ENCODE peak calls at places on chromosome 6, in seven cellular contexts. Q, B, C, E, L, G and N are unnamed samples.

GRCh38 chr6:156833755-156834154 is 56.6 kb downstream of the ARID1B start:
- DNase-seq in B (no peak), C (no peak), Q (no peak), L (no peak), G (no peak), E (no peak), N (no peak)

GRCh38 chr6:5085638-5086293 is 625 bp downstream of the PPP1R3G start:
- DNase-seq in Q (peak; percentile 72), C (peak; percentile 63), L (no peak), E (peak; percentile 73), G (peak; percentile 60), B (peak; percentile 76), N (no peak)

GRCh38 chr6:151285121-151285520 is 45.4 kb downstream of the AKAP12 start:
- DNase-seq in E (no peak), C (no peak), B (no peak), L (no peak), Q (peak; percentile 71), G (no peak), N (no peak)

GRCh38 chr6:71138416-71138815 is 150.2 kb upstream of the OGFRL1 start:
- DNase-seq in C (no peak), L (no peak), Q (no peak), E (no peak), B (no peak), G (no peak), N (no peak)

GRCh38 chr6:19851273-19852089 is 14.3 kb downstream of the ID4 start:
- DNase-seq in B (peak; percentile 80), L (peak; percentile 49), C (peak; percentile 84), E (peak; percentile 82), Q (peak; percentile 84), G (peak; percentile 45), N (peak; percentile 72)

GRCh38 chr6:42226251-42227143 is 8.8 kb upstream of the MRPS10 start:
- DNase-seq in L (peak; percentile 98), E (no peak), C (peak; percentile 83), B (no peak), G (no peak), Q (peak; percentile 84), N (no peak)

GRCh38 chr6:3999800-4000661 is 78.9 kb downstream of the FAM217A start:
- DNase-seq in L (no peak), E (peak; percentile 31), G (no peak), Q (peak; percentile 42), B (no peak), C (no peak), N (no peak)

GRCh38 chr6:14131579-14131978 is 14.0 kb downstream of the CD83 start:
- DNase-seq in C (no peak), G (no peak), E (no peak), B (no peak), L (no peak), Q (no peak), N (no peak)

GRCh38 chr6:81439417-81439816 is 313.1 kb downstream of the TENT5A start:
- DNase-seq in G (no peak), C (no peak), E (no peak), Q (no peak), L (no peak), B (no peak), N (no peak)

GRCh38 chr6:106608080-106608668 is 21.1 kb downstream of the RTN4IP1 start:
- DNase-seq in Q (peak; percentile 64), C (peak; percentile 70), L (peak; percentile 64), E (peak; percentile 65), G (peak; percentile 72), B (peak; percentile 51), N (peak; percentile 82)

GRCh38 chr6:113082691-113083090 is 735.6 kb downstream of the RFPL4B start:
- DNase-seq in C (no peak), B (no peak), L (no peak), Q (peak; percentile 24), G (peak; percentile 49), E (no peak), N (no peak)

GRCh38 chr6:2970753-2971419 is 481 bp downstream of the SERPINB6 start:
- DNase-seq in L (no peak), C (peak; percentile 75), G (peak; percentile 22), B (peak; percentile 91), E (peak; percentile 64), Q (peak; percentile 78), N (no peak)

GRCh38 chr6:107066697-107067659 is 39.0 kb downstream of the MTRES1 start:
- DNase-seq in E (no peak), G (no peak), C (peak; percentile 35), B (no peak), L (no peak), Q (peak; percentile 10), N (no peak)

GRCh38 chr6:15220062-15220461 is 25.8 kb upstream of the JARID2 start:
- DNase-seq in G (no peak), B (no peak), L (no peak), Q (no peak), E (no peak), C (no peak), N (no peak)

GRCh38 chr6:13011612-13012146 is 295.1 kb downstream of the PHACTR1 start:
- DNase-seq in L (no peak), Q (no peak), B (no peak), C (no peak), G (no peak), E (peak; percentile 31), N (no peak)

GRCh38 chr6:134240664-134241431 is 77.1 kb downstream of the SGK1 start:
- DNase-seq in C (no peak), E (no peak), L (no peak), B (no peak), G (no peak), Q (no peak), N (peak; percentile 34)

GRCh38 chr6:392441-393390 is 1.2 kb downstream of the IRF4 start:
- DNase-seq in G (no peak), C (no peak), E (peak; percentile 67), Q (peak; percentile 24), L (no peak), B (no peak), N (peak; percentile 60)

GRCh38 chr6:106972500-106972899 is 2.0 kb downstream of the CD24 start:
- DNase-seq in E (peak; percentile 83), B (peak; percentile 37), C (peak; percentile 54), L (no peak), Q (no peak), G (no peak), N (peak; percentile 35)

GRCh38 chr6:107154131-107154906 is 39.0 kb upstream of the BEND3 start:
- DNase-seq in B (peak; percentile 49), G (no peak), Q (no peak), L (no peak), C (peak; percentile 66), E (peak; percentile 85), N (no peak)

DNA sequence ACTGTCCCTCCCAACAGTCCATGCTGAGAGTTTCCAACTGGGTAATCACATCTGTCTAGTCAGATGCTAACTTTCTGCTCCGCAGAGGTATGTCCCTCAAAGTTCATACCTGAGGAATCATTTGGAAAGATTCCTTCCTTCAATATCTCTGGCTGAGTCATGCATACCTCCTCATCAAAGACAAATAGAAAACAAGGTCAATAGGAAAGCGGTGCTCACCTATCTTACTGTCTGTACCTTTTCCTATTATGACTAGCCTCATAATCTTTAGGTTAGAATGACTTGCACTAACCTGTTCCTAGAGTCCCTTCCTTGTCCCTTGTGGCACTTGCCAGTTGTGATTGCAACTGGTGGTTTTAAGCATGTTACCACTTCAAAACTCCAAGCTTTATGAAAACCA is 78.2 kb upstream of the PTPRK start:
- DNase-seq in Q (no peak), L (peak; percentile 8), B (no peak), G (no peak), E (no peak), C (peak; percentile 8), N (no peak)
- TF ChIP-seq EZH2phosphoT487 in Q (no peak), L (no peak), B (no peak), G (no peak), E (no peak), C (no peak), N (no peak)

DNA sequence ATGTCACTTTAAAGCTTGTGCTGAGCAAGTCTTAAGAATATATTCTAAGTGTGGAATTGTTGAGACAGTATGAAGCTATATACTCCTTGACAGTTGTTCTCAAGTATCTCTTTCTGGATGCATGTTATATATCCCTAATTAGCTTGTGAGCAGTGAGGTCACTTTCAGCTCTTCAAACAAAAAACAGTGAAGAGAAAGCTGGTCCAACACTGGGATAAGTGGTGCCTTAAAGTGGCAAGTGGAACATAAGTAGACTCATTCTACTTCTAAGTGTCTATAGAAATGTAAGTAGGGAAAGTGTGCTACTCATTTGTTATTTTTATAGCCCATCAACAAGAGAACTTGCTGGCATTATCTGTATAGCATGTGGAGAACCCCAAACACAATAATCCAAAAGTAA is 133.1 kb upstream of the BACH2 start:
- DNase-seq in B (no peak), E (peak; percentile 28), L (peak; percentile 29), G (no peak), Q (no peak), C (no peak), N (peak; percentile 46)
- H3K9me3 ChIP-seq in B (peaks cover 6% of the 10 kb centered on the region), E (peaks cover 15% of the 10 kb centered on the region), L (peaks cover 3% of the 10 kb centered on the region), G (no peaks in the 10 kb centered on the region), Q (no peaks in the 10 kb centered on the region), C (no peaks in the 10 kb centered on the region), N (peaks cover 54% of the 10 kb centered on the region)

GRCh38 chr6:169241688-169242350 is 11.8 kb downstream of the THBS2 start:
- DNase-seq in Q (no peak), E (no peak), C (no peak), B (no peak), L (no peak), G (no peak), N (no peak)

GRCh38 chr6:169239181-169239580 is 14.5 kb downstream of the THBS2 start:
- DNase-seq in E (no peak), B (no peak), C (no peak), G (no peak), Q (no peak), L (no peak), N (no peak)

GRCh38 chr6:169238766-169239165 is 14.9 kb downstream of the THBS2 start:
- DNase-seq in L (no peak), E (no peak), C (no peak), Q (no peak), G (no peak), B (no peak), N (no peak)

GRCh38 chr6:169240125-169240524 is 13.5 kb downstream of the THBS2 start:
- DNase-seq in E (no peak), B (no peak), Q (no peak), L (no peak), G (no peak), C (no peak), N (no peak)

DNA sequence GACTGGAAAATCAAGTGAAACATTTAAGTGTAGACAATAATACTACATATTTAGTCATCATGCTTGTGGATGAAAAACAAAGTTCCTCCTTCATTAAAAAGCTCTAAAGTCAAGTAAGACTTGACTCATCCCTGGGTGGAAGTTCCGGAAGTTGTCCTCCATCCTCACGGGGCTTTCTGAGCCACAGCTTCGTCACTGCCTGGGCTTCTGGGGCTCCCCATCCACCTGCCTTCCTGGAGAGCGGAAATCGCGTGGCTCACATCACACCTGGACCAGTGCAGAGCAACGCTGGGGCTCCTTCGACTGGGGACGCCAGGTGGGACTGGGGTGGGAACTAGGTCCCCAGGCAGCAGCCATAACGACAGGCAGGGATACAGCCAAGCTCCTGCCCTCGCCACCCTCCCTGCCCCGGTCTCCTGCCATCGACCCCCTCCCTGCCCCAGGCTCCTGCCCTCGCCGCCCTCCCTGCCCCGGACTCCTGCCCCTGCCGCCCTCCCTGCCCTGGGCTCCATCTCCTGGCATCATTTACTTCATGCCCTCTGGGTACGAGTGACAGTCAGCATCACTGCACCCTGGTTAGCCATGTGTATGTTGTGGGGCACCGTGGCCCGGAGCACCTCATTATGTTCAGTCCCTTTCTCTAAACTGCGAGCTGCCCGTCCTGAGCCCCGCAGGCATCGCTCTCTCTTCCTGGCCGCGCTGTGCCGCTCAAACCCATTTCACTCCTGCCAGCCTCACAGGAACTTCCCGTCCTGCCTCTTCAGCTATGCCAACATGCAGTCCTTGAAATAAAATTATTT is 12.9 kb downstream of the THBS2 start:
- DNase-seq in Q (peak; percentile 80), G (no peak), C (no peak), B (no peak), L (no peak), E (no peak), N (no peak)
- TF ChIP-seq EZH2phosphoT487 in Q (no peak), G (no peak), C (no peak), B (no peak), L (no peak), E (no peak), N (no peak)

GRCh38 chr6:159390384-159390783 is 221.2 kb downstream of the FNDC1 start:
- DNase-seq in B (no peak), Q (peak; percentile 7), C (peak; percentile 16), L (no peak), G (no peak), E (no peak), N (no peak)
- H3K9me3 ChIP-seq in B (no peaks in the 10 kb centered on the region), Q (no peaks in the 10 kb centered on the region), C (no peaks in the 10 kb centered on the region), L (no peaks in the 10 kb centered on the region), G (no peaks in the 10 kb centered on the region), E (no peaks in the 10 kb centered on the region), N (no peaks in the 10 kb centered on the region)